ENCODE peak calls at places on chromosomes 5 and 9, in four cellular contexts. K is GM23248, M is psoas muscle, E is IMR-90. J is an unnamed sample. For H3K36me3 and H3K4me1, the result is how much of the 10 kb centered on the place peaks cover.

GRCh38 chr5:79829260-79829659 is 139.6 kb downstream of the CMYA5 start:
- DNase-seq in M (no peak), K (peak), E (no peak), J (peak)

GRCh38 chr5:175922192-175922885 is 45.8 kb downstream of the THOC3 start:
- DNase-seq in M (no peak), E (peak), K (peak), J (no peak)

GRCh38 chr9:111754800-111755199 is 39.9 kb downstream of the SHOC1 start:
- DNase-seq in K (no peak), E (no peak), M (no peak), J (no peak)

GRCh38 chr5:154753792-154754191 is 1.4 kb upstream of the LARP1 start:
- DNase-seq in E (peak), M (peak), K (peak), J (peak)

GRCh38 chr5:168295574-168296201 is 4.2 kb downstream of the WWC1 start:
- DNase-seq in E (peak), M (no peak), K (peak), J (no peak)

GRCh38 chr9:5899292-5899691 is 8.6 kb downstream of the MLANA start:
- DNase-seq in K (no peak), E (no peak), M (no peak), J (no peak)

GRCh38 chr5:151675225-151675955 is 11.3 kb downstream of the SPARC start:
- DNase-seq in M (no peak), K (peak), E (peak), J (no peak)

GRCh38 chr5:176888016-176888864 is 10.9 kb downstream of the HK3 start:
- DNase-seq in E (no peak), K (no peak), M (no peak), J (peak)

GRCh38 chr5:8826491-8826890 is 719.4 kb downstream of the SEMA5A start:
- DNase-seq in K (no peak), E (no peak), M (no peak), J (no peak)

GRCh38 chr5:93100976-93101375 is 480.0 kb downstream of the NR2F1-AS1 start:
- DNase-seq in E (no peak), M (no peak), K (peak), J (no peak)

GRCh38 chr5:58077966-58078365 is 381.9 kb downstream of the PLK2 start:
- DNase-seq in E (no peak), M (no peak), K (no peak), J (no peak)

GRCh38 chr5:93070938-93071337 is 510.1 kb downstream of the NR2F1-AS1 start:
- DNase-seq in K (no peak), E (no peak), M (no peak), J (no peak)

GRCh38 chr5:107672212-107673105 is 1.7 kb upstream of the EFNA5 start:
- DNase-seq in K (peak), E (peak), M (peak), J (peak)

GRCh38 chr5:167554564-167555254 is 736.7 kb upstream of the WWC1 start:
- DNase-seq in E (no peak), M (no peak), K (no peak), J (no peak)

GRCh38 chr5:5886812-5887486 is 464.5 kb downstream of the ICE1 start:
- DNase-seq in E (no peak), K (no peak), M (peak), J (peak)

GRCh38 chr5:143094087-143094511 is 309.4 kb downstream of the NR3C1 start:
- DNase-seq in E (peak), M (no peak), K (no peak), J (no peak)

GRCh38 chr9:23441275-23441674 is 384.8 kb downstream of the ELAVL2 start:
- DNase-seq in E (no peak), K (no peak), M (no peak), J (no peak)

GRCh38 chr5:105754056-105754455 is 1916.7 kb downstream of the EFNA5 start:
- DNase-seq in K (no peak), M (no peak), E (peak), J (no peak)

GRCh38 chr5:133370904-133371303 is 241.4 kb downstream of the FSTL4 start:
- DNase-seq in E (no peak), K (peak), M (no peak), J (no peak)

GRCh38 chr9:12684923-12685468 is 8.2 kb upstream of the TYRP1 start:
- DNase-seq in M (no peak), K (no peak), E (peak), J (no peak)

GRCh38 chr5:68593211-68593701 is 377.7 kb downstream of the PIK3R1 start:
- DNase-seq in K (no peak), E (no peak), M (no peak), J (no peak)

GRCh38 chr9:109739760-109740159 is 40.2 kb upstream of the PALM2AKAP2 start:
- DNase-seq in M (no peak), E (no peak), K (no peak), J (no peak)

GRCh38 chr9:86741311-86742215 is 205.7 kb downstream of the GAS1 start:
- DNase-seq in K (peak), E (peak), M (no peak), J (no peak)

GRCh38 chr5:160792732-160793454 is 59.1 kb downstream of the ATP10B start:
- DNase-seq in K (no peak), M (no peak), E (no peak), J (no peak)

GRCh38 chr9:86902606-86903460 is 44.5 kb downstream of the GAS1 start:
- DNase-seq in K (peak), M (no peak), E (no peak), J (no peak)

GRCh38 chr9:8732367-8733075 is 932.9 kb upstream of the DMAC1 start:
- DNase-seq in E (no peak), M (no peak), K (no peak), J (no peak)

GRCh38 chr9:127122176-127123151 is at the start of gene ANGPTL2:
- DNase-seq in E (peak), K (peak), M (peak), J (peak)

GRCh38 chr5:80184235-80185023 is 71.4 kb downstream of the SERINC5 start:
- DNase-seq in M (no peak), E (no peak), K (no peak), J (no peak)

GRCh38 chr5:4212981-4213819 is 617.6 kb downstream of the IRX1 start:
- DNase-seq in M (no peak), E (no peak), K (no peak), J (no peak)

GRCh38 chr9:693460-694390 is 147.8 kb upstream of the DMRT1 start:
- DNase-seq in K (peak), M (peak), E (peak), J (peak)

GRCh38 chr9:27333241-27334052 is 36.5 kb upstream of the EQTN start:
- DNase-seq in K (peak), E (peak), M (peak), J (no peak)

GRCh38 chr5:160508780-160509361 is 87.2 kb downstream of the PTTG1 start:
- DNase-seq in E (peak), M (no peak), K (peak), J (peak)

GRCh38 chr5:68708156-68708841 is 385.5 kb upstream of the SLC30A5 start:
- DNase-seq in E (no peak), K (peak), M (no peak), J (no peak)

GRCh38 chr5:32258406-32258805 is 54.3 kb downstream of the MTMR12 start:
- DNase-seq in M (no peak), K (no peak), E (no peak), J (no peak)

DNA sequence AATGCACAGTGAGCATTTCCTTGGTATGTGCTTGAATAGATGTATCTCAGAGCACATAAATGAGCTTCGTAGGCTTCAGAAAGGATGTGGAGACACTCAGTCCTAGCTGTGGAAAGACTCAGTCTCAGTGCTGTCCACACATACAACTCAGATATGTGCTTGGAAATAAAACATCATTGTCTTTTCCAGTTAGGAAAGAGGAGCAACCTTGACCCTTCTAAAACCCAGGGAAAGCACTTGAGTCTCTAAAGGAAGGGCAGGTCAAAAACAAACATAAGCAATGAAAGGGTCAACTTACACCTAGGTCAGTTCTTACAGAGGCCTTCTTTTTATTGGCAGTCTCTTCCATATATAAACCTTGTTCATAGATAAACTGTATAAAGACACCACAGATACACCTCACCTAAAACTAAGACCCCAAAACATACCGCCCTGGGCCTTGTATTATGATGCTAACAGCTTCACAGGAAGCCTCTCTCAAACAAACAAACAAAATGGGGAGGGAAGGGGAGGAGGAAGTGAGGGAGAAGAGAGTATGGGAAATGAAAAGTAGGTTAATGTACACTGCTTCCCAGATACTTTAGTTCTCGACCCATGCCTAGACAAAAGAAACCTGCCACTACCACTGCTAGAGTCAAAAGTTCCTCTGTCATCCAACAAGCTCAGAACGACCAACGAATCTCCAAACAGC is 114.4 kb downstream of the UBAP2 start:
- DNase-seq in K (no peak), M (no peak), E (no peak), J (no peak)
- H3K36me3 ChIP-seq in K (under half), M (under half), E (under half), J (under half)

GRCh38 chr9:131398204-131398603 is 4.3 kb downstream of the PRRC2B start:
- DNase-seq in M (no peak), E (no peak), K (no peak), J (no peak)
- H3K4me3 ChIP-seq in M (peak), E (no peak), K (no peak), J (no peak)

GRCh38 chr9:123712399-123712798 is 217.5 kb downstream of the DENND1A start:
- DNase-seq in M (no peak), E (peak), K (peak), J (no peak)

GRCh38 chr9:123716339-123716738 is 213.6 kb downstream of the DENND1A start:
- DNase-seq in M (no peak), E (peak), K (no peak), J (no peak)

GRCh38 chr9:123713282-123713681 is 216.6 kb downstream of the DENND1A start:
- DNase-seq in E (no peak), M (no peak), K (no peak), J (no peak)

GRCh38 chr9:123717581-123717980 is 212.3 kb downstream of the DENND1A start:
- DNase-seq in K (no peak), E (no peak), M (no peak), J (no peak)

DNA sequence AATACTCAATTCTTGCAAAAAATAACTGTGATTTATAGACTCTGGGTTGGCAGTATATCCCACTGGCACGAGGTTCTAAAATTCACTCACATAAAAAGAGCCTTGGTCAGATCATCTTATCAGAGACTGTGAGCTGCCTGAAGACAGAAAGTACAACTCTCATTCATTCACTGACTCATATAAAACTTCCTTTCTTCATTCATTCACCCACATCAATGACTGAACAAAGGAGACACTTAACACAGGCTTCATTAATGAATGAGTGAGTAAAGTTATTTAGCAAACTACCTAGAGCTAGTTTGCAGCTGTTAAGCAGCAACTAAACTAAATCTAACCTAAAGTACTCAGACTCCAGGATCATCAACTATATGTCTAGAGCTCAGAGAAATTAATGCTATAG is 214.7 kb downstream of the DENND1A start:
- DNase-seq in E (no peak), K (no peak), M (no peak), J (no peak)
- H3K4me1 ChIP-seq in E (under half), K (under half), M (under half), J (under half)

GRCh38 chr9:93081931-93082330 is 14.1 kb upstream of the CARD19 start:
- DNase-seq in K (peak), M (no peak), E (peak), J (no peak)
- H3K36me3 ChIP-seq in K (under half), M (under half), E (under half), J (under half)

GRCh38 chr5:36153727-36154126 is 1.8 kb downstream of the SKP2 start:
- DNase-seq in K (no peak), M (no peak), E (no peak), J (no peak)

GRCh38 chr5:36155291-36155690 is 3.4 kb downstream of the SKP2 start:
- DNase-seq in E (no peak), K (no peak), M (no peak), J (no peak)

GRCh38 chr5:36158144-36158543 is 6.2 kb downstream of the SKP2 start:
- DNase-seq in M (no peak), E (peak), K (peak), J (no peak)

GRCh38 chr5:36156619-36157018 is 4.7 kb downstream of the SKP2 start:
- DNase-seq in K (peak), M (no peak), E (peak), J (no peak)

GRCh38 chr5:36156124-36156601 is 4.3 kb downstream of the SKP2 start:
- DNase-seq in M (peak), E (peak), K (peak), J (no peak)
- H3K4me3 ChIP-seq in M (no peak), E (no peak), K (no peak), J (no peak)

DNA sequence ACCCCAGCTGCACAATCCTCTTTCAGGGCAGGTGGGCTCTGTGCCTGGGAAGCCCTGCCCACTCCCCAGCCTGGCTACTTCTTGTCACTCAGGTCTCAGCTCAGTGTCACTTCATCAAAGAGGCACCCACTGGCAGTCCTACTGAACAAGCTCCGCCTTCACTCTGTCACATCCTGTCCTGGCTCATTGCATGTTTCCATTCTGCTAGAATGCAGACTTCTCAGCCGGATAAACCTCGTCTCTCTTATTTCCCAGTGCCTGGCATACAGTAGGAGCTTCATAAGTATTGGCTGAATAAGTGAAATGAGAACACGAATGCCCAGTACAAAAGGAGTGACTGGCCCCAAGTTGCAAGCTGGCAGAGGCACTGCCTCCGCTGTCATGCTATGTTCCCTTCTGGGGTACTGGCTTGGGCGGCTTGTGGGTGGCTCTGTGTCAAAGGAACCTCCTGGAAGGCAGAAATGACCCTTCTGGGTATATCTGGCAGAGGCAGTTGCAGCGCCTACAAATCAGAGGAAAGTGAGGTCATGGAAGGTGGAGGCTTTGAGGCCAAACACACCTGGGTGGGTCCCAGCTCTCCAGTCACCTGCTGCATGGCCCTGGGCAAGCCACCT is 98.3 kb upstream of the PHYKPL start:
- DNase-seq in M (no peak), K (no peak), E (no peak), J (no peak)
- H3K4me1 ChIP-seq in M (under half), K (under half), E (under half), J (under half)

DNA sequence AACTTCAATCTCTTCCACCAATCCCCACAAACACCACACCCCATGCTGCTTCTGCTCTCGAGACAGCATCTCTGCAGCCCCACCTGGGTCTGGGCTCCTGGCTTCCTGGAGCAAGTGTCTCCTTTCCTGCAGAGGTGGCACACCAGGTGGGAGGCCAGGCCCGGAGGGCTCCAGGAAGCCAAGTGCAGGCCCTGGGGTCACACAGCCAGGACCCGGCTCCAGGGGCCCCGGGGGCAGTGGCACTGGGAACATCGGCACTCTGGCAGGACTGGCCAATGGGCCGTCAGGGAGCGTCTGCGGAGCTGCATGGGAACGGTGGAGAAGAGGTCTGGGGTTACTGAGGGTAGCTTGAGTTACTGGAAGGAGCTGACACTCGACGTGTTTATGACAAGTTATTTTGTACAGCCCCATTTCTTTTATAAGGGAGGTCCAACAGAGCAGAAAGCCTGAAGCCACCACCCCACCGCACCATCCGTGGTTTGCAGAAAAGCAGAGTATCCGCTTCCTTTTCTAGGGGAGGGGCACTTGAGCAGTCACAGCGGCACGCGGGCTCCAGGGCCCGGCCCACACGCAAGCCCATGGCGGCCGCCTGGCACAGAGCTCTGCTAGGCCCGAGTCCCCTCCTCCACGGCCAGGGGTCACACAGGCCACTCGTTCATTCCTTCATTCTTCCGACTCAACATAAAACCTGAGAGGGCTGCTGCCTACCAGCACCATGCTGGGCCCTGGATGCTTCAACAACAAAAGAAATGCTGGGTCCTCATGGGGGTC is 14.6 kb upstream of the INPP5E start:
- DNase-seq in K (no peak), E (no peak), M (no peak), J (no peak)
- H3K36me3 ChIP-seq in K (under half), E (half or more), M (under half), J (under half)

GRCh38 chr9:134057311-134057665 is 10.5 kb downstream of the BRD3 start:
- DNase-seq in M (no peak), E (no peak), K (no peak), J (no peak)

GRCh38 chr9:134055981-134056461 is 11.8 kb downstream of the BRD3 start:
- DNase-seq in K (peak), M (peak), E (peak), J (peak)

GRCh38 chr9:134054891-134055811 is 12.7 kb downstream of the BRD3 start:
- DNase-seq in K (no peak), M (peak), E (no peak), J (peak)

GRCh38 chr9:134057751-134058701 is 9.8 kb downstream of the BRD3 start:
- DNase-seq in E (no peak), M (no peak), K (no peak), J (no peak)

DNA sequence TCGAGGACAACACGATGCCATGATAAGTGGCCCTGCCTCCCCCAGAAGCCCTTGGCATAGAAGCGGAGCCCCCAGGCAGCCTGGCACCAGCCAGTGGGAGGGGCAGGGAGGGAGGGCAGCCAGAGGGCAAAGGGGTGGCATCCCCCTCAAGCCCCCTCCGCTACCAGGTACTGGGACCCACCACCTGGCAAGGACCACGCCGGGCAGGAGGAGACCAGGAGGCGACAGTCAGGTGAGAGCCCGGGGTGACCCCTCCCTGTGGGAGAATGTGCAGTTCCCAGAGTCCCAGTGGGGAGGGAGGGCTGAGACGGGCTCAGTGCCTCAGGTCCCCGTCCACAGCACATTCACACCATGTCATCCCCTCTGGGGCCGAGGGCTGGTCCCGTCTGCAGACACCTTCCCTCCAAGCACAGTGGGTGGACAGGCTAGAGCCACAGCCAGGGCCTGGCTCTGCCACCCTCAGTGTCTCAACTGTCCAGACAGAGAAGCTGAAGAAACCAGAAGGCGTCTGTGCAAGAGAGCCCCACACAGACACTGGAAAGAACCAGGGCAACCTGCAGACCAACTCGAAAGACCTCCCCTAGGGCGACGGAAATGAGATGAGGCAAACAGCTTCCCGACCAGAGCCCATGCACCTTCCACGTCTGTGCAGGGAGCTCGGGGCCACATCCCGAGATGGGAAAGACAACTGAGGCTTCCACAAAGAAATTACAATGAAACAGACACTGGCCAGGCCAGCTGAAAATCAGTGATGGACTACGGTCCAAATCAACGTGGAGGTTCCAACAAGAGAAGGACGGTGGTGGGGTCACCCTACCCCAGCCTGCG is 11.1 kb downstream of the BRD3 start:
- DNase-seq in K (no peak), E (no peak), M (no peak), J (no peak)
- H3K4me3 ChIP-seq in K (no peak), E (no peak), M (peak), J (no peak)

GRCh38 chr5:149808264-149808982 is 78.3 kb downstream of the PPARGC1B start:
- DNase-seq in K (no peak), E (no peak), M (no peak), J (no peak)
- H3K4me1 ChIP-seq in K (under half), E (under half), M (half or more), J (under half)

J was measured in mucosa of descending colon.